ENCODE peak calls at places on chromosomes 11 and 22, in ten cellular contexts. L is hepatocyte; F is NB4; T is RWPE1; Y is thyroid gland; X is GM19239; U is AG08396; Q is activated CD4-positive, alpha-beta T cell treated with anti-CD3 and anti-CD28 coated beads, Interleukin-2, amount 10 ng/mL, durations not matched to agents 7 days and 5 days; A is HuH-7.5; M is IMR-90. S is an unnamed sample.

GRCh38 chr11:111944139-111944538 is 7.0 kb downstream of the DIXDC1 start:
- DNase-seq in M (peak), Y (no peak), U (peak), T (no peak), X (no peak), Q (no peak), A (no peak), F (peak), L (peak), S (no peak)

GRCh38 chr22:34812631-34813030 is 253.3 kb upstream of the ISX start:
- DNase-seq in Y (no peak), Q (no peak), U (no peak), X (no peak), F (no peak), A (no peak), L (peak), M (no peak), T (no peak), S (peak)

GRCh38 chr22:20229916-20230775 is 38.0 kb downstream of the RTN4R start:
- DNase-seq in A (no peak), F (no peak), L (no peak), M (no peak), Y (peak), T (no peak), Q (no peak), U (no peak), X (no peak), S (no peak)

GRCh38 chr22:45159652-45160462 is 3.9 kb upstream of the NUP50 start:
- DNase-seq in L (peak), U (no peak), Q (no peak), X (no peak), F (peak), A (no peak), Y (no peak), T (no peak), M (peak), S (peak)

GRCh38 chr22:11253000-11253511 is 4274.9 kb upstream of the OR11H1 start:
- DNase-seq in M (no peak), L (peak), T (no peak), F (no peak), X (no peak), A (peak), Q (no peak), U (no peak), Y (no peak), S (peak)

GRCh38 chr22:28759861-28760560 is 12.5 kb upstream of the CCDC117 start:
- DNase-seq in A (no peak), X (no peak), M (peak), Q (no peak), F (no peak), L (no peak), T (no peak), U (no peak), Y (peak), S (peak)

GRCh38 chr11:95084509-95084908 is 5.1 kb upstream of the ENDOD1 start:
- DNase-seq in T (peak), U (no peak), L (no peak), Y (peak), A (no peak), Q (no peak), X (no peak), M (peak), F (no peak), S (no peak)

GRCh38 chr22:45524966-45525365 is 22.3 kb downstream of the FBLN1 start:
- DNase-seq in F (no peak), U (no peak), L (no peak), Q (no peak), T (no peak), Y (no peak), A (no peak), X (no peak), M (no peak), S (no peak)

GRCh38 chr11:29321293-29322132 is 695.3 kb downstream of the KCNA4 start:
- DNase-seq in T (peak), Q (no peak), M (peak), F (no peak), A (no peak), X (no peak), L (peak), U (peak), Y (no peak), S (peak)

GRCh38 chr22:37746366-37747089 is 49.7 kb downstream of the TRIOBP start:
- DNase-seq in F (peak), U (no peak), A (no peak), T (no peak), L (no peak), Q (no peak), M (no peak), X (peak), Y (peak), S (no peak)

GRCh38 chr11:26551186-26551801 is 20.8 kb downstream of the MUC15 start:
- DNase-seq in X (no peak), Q (no peak), F (no peak), U (no peak), L (no peak), M (peak), T (no peak), A (no peak), Y (no peak), S (no peak)

GRCh38 chr11:492416-493226 is 14.4 kb downstream of the RNH1 start:
- DNase-seq in L (no peak), Y (peak), A (no peak), U (no peak), X (no peak), M (no peak), T (no peak), F (no peak), Q (no peak), S (no peak)

GRCh38 chr11:127247261-127247660 is 246.7 kb upstream of the KIRREL3 start:
- DNase-seq in Y (no peak), M (no peak), L (no peak), U (no peak), X (no peak), T (no peak), A (no peak), Q (no peak), F (peak), S (peak)

GRCh38 chr11:92149996-92150395 is 74.6 kb upstream of the FAT3 start:
- DNase-seq in X (no peak), L (no peak), Q (no peak), T (no peak), Y (no peak), M (peak), U (peak), A (no peak), F (peak), S (no peak)

GRCh38 chr22:49738006-49738405 is 89.7 kb downstream of the BRD1 start:
- DNase-seq in U (no peak), A (no peak), T (no peak), Q (no peak), Y (no peak), X (no peak), L (no peak), F (no peak), M (no peak), S (no peak)

GRCh38 chr11:122305018-122305417 is 189.0 kb upstream of the BLID start:
- DNase-seq in Q (no peak), L (no peak), M (no peak), A (no peak), F (no peak), T (no peak), X (no peak), U (no peak), Y (no peak), S (no peak)

GRCh38 chr11:57403176-57404147 is 13.0 kb upstream of the PRG2 start:
- DNase-seq in L (no peak), T (no peak), U (no peak), F (no peak), Y (no peak), M (no peak), Q (no peak), X (no peak), A (no peak), S (no peak)

GRCh38 chr11:5242933-5243844 is 6.5 kb downstream of the HBG1 start:
- DNase-seq in U (no peak), T (no peak), F (no peak), Q (no peak), X (no peak), A (no peak), M (peak), L (no peak), Y (no peak), S (no peak)

GRCh38 chr11:134272381-134273316 is 3.5 kb upstream of the GLB1L3 start:
- DNase-seq in L (peak), Y (peak), T (no peak), Q (no peak), F (no peak), X (no peak), U (peak), M (peak), A (peak), S (no peak)

GRCh38 chr11:78205256-78205655 is 16.5 kb downstream of the USP35 start:
- DNase-seq in Y (no peak), A (no peak), F (no peak), M (no peak), U (no peak), T (no peak), L (no peak), Q (no peak), X (no peak), S (no peak)

GRCh38 chr11:46298699-46299424 is 21.4 kb downstream of the CREB3L1 start:
- DNase-seq in F (peak), A (no peak), M (peak), Y (no peak), Q (no peak), X (no peak), U (peak), L (no peak), T (peak), S (peak)

GRCh38 chr11:11413776-11414175 is 60.7 kb upstream of the CSNK2A3 start:
- DNase-seq in T (no peak), Y (no peak), U (no peak), X (no peak), Q (no peak), M (no peak), F (no peak), L (no peak), A (no peak), S (no peak)

GRCh38 chr11:117316197-117316961 is at the start of gene BACE1:
- DNase-seq in Q (peak), U (peak), X (no peak), Y (peak), M (peak), T (peak), L (peak), F (peak), A (peak), S (peak)

GRCh38 chr22:22770280-22770871 is 117.2 kb upstream of the IGLL5 start:
- DNase-seq in X (no peak), U (peak), F (peak), M (no peak), Y (peak), Q (peak), L (peak), T (peak), A (no peak), S (no peak)

GRCh38 chr11:76642341-76642740 is 28.2 kb downstream of the LRRC32 start:
- DNase-seq in L (no peak), X (no peak), U (no peak), Q (peak), F (no peak), T (no peak), Y (no peak), A (no peak), M (no peak), S (no peak)

GRCh38 chr22:41347066-41347859 is 34.5 kb upstream of the TEF start:
- DNase-seq in Q (no peak), Y (no peak), A (no peak), M (no peak), F (no peak), U (no peak), T (no peak), L (no peak), X (no peak), S (no peak)

GRCh38 chr11:47067401-47067800 is 109.3 kb downstream of the ARFGAP2 start:
- DNase-seq in M (no peak), L (no peak), A (no peak), Y (no peak), X (no peak), F (no peak), T (no peak), Q (no peak), U (no peak), S (no peak)